ENCODE peak calls at places on chromosomes 1 and 21, in ten cellular contexts. One of them, this sample, is unnamed.

GRCh38 chr1:166920561-166921475 is 44.8 kb upstream of the TADA1 start:
- DNase-seq in stomach: no peak
- DNase-seq in HL-60: no peak
- DNase-seq in HepG2: no peak
- DNase-seq in prostate gland: no peak
- DNase-seq in H1: peak
- DNase-seq in spleen: peak
- DNase-seq in GM23338: peak
- DNase-seq in vagina: no peak
- DNase-seq in breast epithelium: no peak
- DNase-seq in this sample: peak

GRCh38 chr1:149931212-149931805 is 3.7 kb upstream of the SF3B4 start:
- DNase-seq in breast epithelium: no peak
- DNase-seq in prostate gland: no peak
- DNase-seq in stomach: no peak
- DNase-seq in spleen: no peak
- DNase-seq in GM23338: no peak
- DNase-seq in vagina: no peak
- DNase-seq in HL-60: no peak
- DNase-seq in HepG2: no peak
- DNase-seq in H1: no peak
- DNase-seq in this sample: no peak

GRCh38 chr1:154747841-154748766 is 122.0 kb downstream of the KCNN3 start:
- DNase-seq in stomach: no peak
- DNase-seq in HepG2: no peak
- DNase-seq in spleen: no peak
- DNase-seq in HL-60: peak
- DNase-seq in H1: no peak
- DNase-seq in vagina: no peak
- DNase-seq in breast epithelium: no peak
- DNase-seq in GM23338: no peak
- DNase-seq in prostate gland: no peak
- DNase-seq in this sample: peak

GRCh38 chr21:14825405-14826032 is 239.3 kb downstream of the NRIP1 start:
- DNase-seq in prostate gland: no peak
- DNase-seq in HL-60: no peak
- DNase-seq in GM23338: no peak
- DNase-seq in vagina: no peak
- DNase-seq in H1: no peak
- DNase-seq in HepG2: no peak
- DNase-seq in spleen: no peak
- DNase-seq in stomach: no peak
- DNase-seq in breast epithelium: no peak
- DNase-seq in this sample: no peak

GRCh38 chr1:33281554-33282303 is 25.4 kb downstream of the ZNF362 start:
- DNase-seq in prostate gland: no peak
- DNase-seq in HL-60: no peak
- DNase-seq in H1: no peak
- DNase-seq in stomach: no peak
- DNase-seq in spleen: peak
- DNase-seq in GM23338: no peak
- DNase-seq in HepG2: no peak
- DNase-seq in breast epithelium: peak
- DNase-seq in vagina: no peak
- DNase-seq in this sample: no peak

GRCh38 chr1:211537253-211537652 is 41.7 kb downstream of the SLC30A1 start:
- DNase-seq in spleen: no peak
- DNase-seq in prostate gland: no peak
- DNase-seq in HepG2: no peak
- DNase-seq in vagina: no peak
- DNase-seq in HL-60: no peak
- DNase-seq in breast epithelium: no peak
- DNase-seq in GM23338: no peak
- DNase-seq in H1: no peak
- DNase-seq in stomach: peak
- DNase-seq in this sample: no peak

GRCh38 chr1:177809844-177810243 is 160.0 kb downstream of the SEC16B start:
- DNase-seq in HepG2: no peak
- DNase-seq in vagina: no peak
- DNase-seq in GM23338: no peak
- DNase-seq in HL-60: no peak
- DNase-seq in spleen: no peak
- DNase-seq in stomach: no peak
- DNase-seq in breast epithelium: no peak
- DNase-seq in H1: no peak
- DNase-seq in prostate gland: no peak
- DNase-seq in this sample: no peak

GRCh38 chr1:208101661-208102431 is 142.3 kb downstream of the PLXNA2 start:
- DNase-seq in stomach: no peak
- DNase-seq in H1: no peak
- DNase-seq in HL-60: no peak
- DNase-seq in spleen: no peak
- DNase-seq in HepG2: peak
- DNase-seq in GM23338: peak
- DNase-seq in prostate gland: no peak
- DNase-seq in vagina: no peak
- DNase-seq in breast epithelium: no peak
- DNase-seq in this sample: no peak

GRCh38 chr1:36874271-36875017 is 159.9 kb downstream of the GRIK3 start:
- DNase-seq in HepG2: no peak
- DNase-seq in vagina: peak
- DNase-seq in prostate gland: no peak
- DNase-seq in HL-60: no peak
- DNase-seq in spleen: no peak
- DNase-seq in H1: no peak
- DNase-seq in stomach: peak
- DNase-seq in breast epithelium: peak
- DNase-seq in GM23338: no peak
- DNase-seq in this sample: peak

GRCh38 chr1:54949971-54950360 is 30.5 kb upstream of the TMEM61 start:
- DNase-seq in GM23338: no peak
- DNase-seq in vagina: no peak
- DNase-seq in H1: no peak
- DNase-seq in HepG2: no peak
- DNase-seq in HL-60: no peak
- DNase-seq in stomach: no peak
- DNase-seq in prostate gland: no peak
- DNase-seq in spleen: no peak
- DNase-seq in breast epithelium: no peak
- DNase-seq in this sample: no peak

GRCh38 chr1:54951810-54952226 is 28.6 kb upstream of the TMEM61 start:
- DNase-seq in HL-60: no peak
- DNase-seq in spleen: no peak
- DNase-seq in HepG2: no peak
- DNase-seq in breast epithelium: no peak
- DNase-seq in prostate gland: no peak
- DNase-seq in vagina: no peak
- DNase-seq in stomach: no peak
- DNase-seq in GM23338: no peak
- DNase-seq in H1: no peak
- DNase-seq in this sample: no peak

GRCh38 chr1:54952950-54953718 is 27.3 kb upstream of the TMEM61 start:
- DNase-seq in breast epithelium: no peak
- DNase-seq in spleen: no peak
- DNase-seq in prostate gland: no peak
- DNase-seq in HL-60: no peak
- DNase-seq in stomach: no peak
- DNase-seq in vagina: no peak
- DNase-seq in HepG2: peak
- DNase-seq in H1: no peak
- DNase-seq in GM23338: no peak
- DNase-seq in this sample: peak

GRCh38 chr1:54947540-54947939 is 32.9 kb upstream of the TMEM61 start:
- DNase-seq in HL-60: no peak
- DNase-seq in vagina: no peak
- DNase-seq in stomach: no peak
- DNase-seq in H1: no peak
- DNase-seq in prostate gland: no peak
- DNase-seq in HepG2: no peak
- DNase-seq in spleen: no peak
- DNase-seq in GM23338: no peak
- DNase-seq in breast epithelium: no peak
- DNase-seq in this sample: no peak

GRCh38 chr1:54950361-54951163 is 29.9 kb upstream of the TMEM61 start:
- DNase-seq in HepG2: peak
- DNase-seq in stomach: peak
- DNase-seq in HL-60: peak
- DNase-seq in vagina: no peak
- DNase-seq in spleen: peak
- DNase-seq in H1: peak
- DNase-seq in breast epithelium: peak
- DNase-seq in prostate gland: peak
- DNase-seq in GM23338: peak
- DNase-seq in this sample: peak
- TF ChIP-seq POLR2AphosphoS5 in HepG2: no peak
- TF ChIP-seq POLR2AphosphoS5 in stomach: peak
- TF ChIP-seq POLR2AphosphoS5 in HL-60: no peak
- TF ChIP-seq POLR2AphosphoS5 in vagina: no peak
- TF ChIP-seq POLR2AphosphoS5 in spleen: no peak
- TF ChIP-seq POLR2AphosphoS5 in H1: no peak
- TF ChIP-seq POLR2AphosphoS5 in breast epithelium: no peak
- TF ChIP-seq POLR2AphosphoS5 in prostate gland: peak
- TF ChIP-seq POLR2AphosphoS5 in GM23338: no peak
- TF ChIP-seq POLR2AphosphoS5 in this sample: no peak

DNA sequence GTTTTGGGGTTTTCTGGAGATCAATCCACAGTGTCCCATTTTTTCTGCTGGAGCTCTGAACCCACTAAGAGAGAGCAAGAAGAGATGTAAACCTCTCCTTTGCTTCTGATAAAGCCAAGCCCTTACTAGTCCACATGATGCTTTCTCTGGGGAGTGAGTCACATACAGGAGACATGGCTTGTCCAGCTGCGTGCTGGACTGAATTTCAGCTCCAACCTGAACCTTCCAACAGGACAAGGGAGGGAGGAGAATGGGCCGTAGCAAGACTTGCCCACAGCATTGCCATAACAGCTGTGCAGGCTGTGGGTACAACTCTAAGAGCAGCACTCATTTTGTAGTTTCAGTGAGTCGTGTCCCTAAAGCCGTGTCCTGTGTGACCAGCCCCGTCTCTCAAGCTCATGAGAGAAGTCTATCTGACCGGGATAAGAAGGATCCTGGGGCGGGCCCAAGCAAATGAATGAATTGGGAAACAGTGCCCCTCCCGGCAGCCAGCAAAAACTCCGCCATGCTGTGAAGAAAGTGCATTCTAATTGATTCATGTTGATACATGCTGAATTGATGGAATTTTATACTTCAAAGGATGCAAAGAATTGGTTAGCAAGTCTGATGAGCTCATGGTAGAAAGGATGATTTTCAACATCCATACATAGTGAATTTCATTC is 195.2 kb downstream of the GABPA start:
- DNase-seq in HL-60: no peak
- DNase-seq in stomach: no peak
- DNase-seq in GM23338: peak
- DNase-seq in HepG2: no peak
- DNase-seq in prostate gland: no peak
- DNase-seq in breast epithelium: no peak
- DNase-seq in spleen: no peak
- DNase-seq in H1: no peak
- DNase-seq in vagina: no peak
- DNase-seq in this sample: no peak
- TF ChIP-seq CTCF in HL-60: no peak
- TF ChIP-seq CTCF in stomach: no peak
- TF ChIP-seq CTCF in GM23338: peak
- TF ChIP-seq CTCF in HepG2: no peak
- TF ChIP-seq CTCF in prostate gland: no peak
- TF ChIP-seq CTCF in breast epithelium: no peak
- TF ChIP-seq CTCF in spleen: no peak
- TF ChIP-seq CTCF in H1: peak
- TF ChIP-seq CTCF in vagina: no peak
- TF ChIP-seq CTCF in this sample: no peak

DNA sequence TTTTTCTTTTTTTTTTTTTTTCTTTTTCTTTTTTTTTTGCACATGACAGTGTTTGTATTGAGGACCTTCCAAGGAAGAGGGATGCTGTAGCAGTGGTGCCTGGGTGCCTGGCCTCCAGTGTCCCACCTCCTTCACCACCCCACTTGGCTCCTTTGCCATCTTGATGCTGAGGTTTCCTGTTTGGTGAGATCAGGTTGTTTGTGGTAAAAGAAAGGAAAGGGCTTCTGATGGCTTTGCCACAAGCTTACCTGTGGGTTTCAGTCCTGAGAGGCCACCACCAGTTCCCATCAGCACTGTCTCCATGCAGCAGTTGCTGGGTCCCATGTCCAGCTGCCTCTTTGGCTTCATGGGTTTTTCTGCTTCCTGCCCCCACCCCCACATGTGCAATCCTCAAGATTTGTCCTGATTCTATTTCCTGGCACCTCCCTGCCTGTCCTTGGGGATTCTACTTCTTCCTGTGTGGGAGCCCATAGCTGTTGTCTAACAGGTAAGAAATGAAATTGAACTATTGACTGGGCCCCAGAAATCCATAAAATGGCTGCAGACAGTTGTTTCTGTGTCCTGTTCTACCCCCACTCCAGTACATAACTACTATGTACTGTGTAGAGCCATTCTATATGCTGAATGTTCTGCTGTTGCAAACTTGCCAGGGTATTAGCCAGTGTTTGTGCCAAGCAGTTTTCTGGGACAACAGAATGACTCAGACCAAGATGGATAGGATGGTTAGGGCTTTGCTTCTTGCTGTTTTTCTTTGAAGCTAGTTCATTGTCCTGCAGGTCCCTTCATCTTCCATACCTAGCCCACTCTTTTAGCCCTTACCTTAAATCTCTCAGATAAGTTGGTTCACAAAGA is 4.2 kb upstream of the CCDC28B start:
- DNase-seq in H1: no peak
- DNase-seq in HepG2: no peak
- DNase-seq in vagina: no peak
- DNase-seq in spleen: peak
- DNase-seq in prostate gland: no peak
- DNase-seq in breast epithelium: no peak
- DNase-seq in stomach: no peak
- DNase-seq in HL-60: no peak
- DNase-seq in GM23338: no peak
- DNase-seq in this sample: no peak
- TF ChIP-seq POLR2AphosphoS5 in H1: no peak
- TF ChIP-seq POLR2AphosphoS5 in HepG2: no peak
- TF ChIP-seq POLR2AphosphoS5 in vagina: no peak
- TF ChIP-seq POLR2AphosphoS5 in spleen: no peak
- TF ChIP-seq POLR2AphosphoS5 in prostate gland: no peak
- TF ChIP-seq POLR2AphosphoS5 in breast epithelium: no peak
- TF ChIP-seq POLR2AphosphoS5 in stomach: no peak
- TF ChIP-seq POLR2AphosphoS5 in HL-60: no peak
- TF ChIP-seq POLR2AphosphoS5 in GM23338: no peak
- TF ChIP-seq POLR2AphosphoS5 in this sample: no peak

DNA sequence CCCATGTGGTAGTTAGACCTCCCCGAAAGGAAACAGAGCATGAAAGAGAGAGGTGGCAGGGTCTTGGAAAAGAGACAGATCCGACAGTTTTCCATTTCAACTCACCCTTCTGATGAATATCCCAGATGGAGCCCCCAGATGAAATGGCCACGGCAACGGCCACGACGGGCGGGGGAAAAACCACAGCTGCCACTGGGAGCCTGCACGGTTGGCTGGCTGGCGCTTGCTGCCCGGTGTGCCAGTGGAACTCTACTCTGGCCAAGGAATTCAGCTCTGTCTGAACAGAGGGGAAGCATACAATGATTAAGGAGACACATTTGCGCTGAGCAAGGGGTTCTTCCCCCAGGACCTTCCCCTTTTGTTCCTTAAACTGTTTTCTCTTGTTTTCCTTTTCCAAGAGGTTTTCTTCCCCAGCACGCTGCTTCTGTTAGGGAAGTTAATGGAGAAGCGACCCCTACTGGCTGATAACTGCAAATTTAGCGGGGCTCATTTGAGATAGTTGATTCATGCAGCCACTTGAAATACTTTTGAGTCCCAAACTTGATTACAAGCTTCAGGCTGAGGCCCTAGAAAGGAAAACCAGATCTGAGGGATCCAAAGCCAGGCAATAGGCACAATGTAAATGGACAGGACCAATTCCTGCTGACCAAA is 1122.5 kb downstream of the NCAM2 start:
- DNase-seq in stomach: no peak
- DNase-seq in GM23338: peak
- DNase-seq in spleen: no peak
- DNase-seq in breast epithelium: no peak
- DNase-seq in H1: peak
- DNase-seq in HL-60: peak
- DNase-seq in vagina: no peak
- DNase-seq in HepG2: no peak
- DNase-seq in prostate gland: no peak
- DNase-seq in this sample: no peak
- TF ChIP-seq CTCF in stomach: no peak
- TF ChIP-seq CTCF in GM23338: peak
- TF ChIP-seq CTCF in spleen: no peak
- TF ChIP-seq CTCF in breast epithelium: no peak
- TF ChIP-seq CTCF in H1: peak
- TF ChIP-seq CTCF in HL-60: peak
- TF ChIP-seq CTCF in vagina: no peak
- TF ChIP-seq CTCF in HepG2: no peak
- TF ChIP-seq CTCF in prostate gland: peak
- TF ChIP-seq CTCF in this sample: no peak